ENCODE peak calls at places on chromosomes 2 and 18, in four cellular contexts. R is NAMALWA; Y is AG10803; O is stimulated activated CD4-positive, alpha-beta T cell treated with anti-CD3 and anti-CD28 coated beads, TNF-alpha, amount 100 ng/mL, for 48 hours. W is an unnamed sample.

GRCh38 chr2:127506502-127506901 is 19.8 kb downstream of the IWS1 start:
- DNase-seq in Y (no peak), O (no peak), R (no peak), W (no peak)

GRCh38 chr18:48928787-48929186 is 22.0 kb downstream of the SMAD7 start:
- DNase-seq in Y (peak), O (peak), R (peak), W (peak)

GRCh38 chr2:241052677-241053360 is 49.3 kb downstream of the MTERF4 start:
- DNase-seq in Y (no peak), R (no peak), O (no peak), W (no peak)

GRCh38 chr2:239294571-239295054 is 106.2 kb downstream of the HDAC4 start:
- DNase-seq in Y (no peak), R (no peak), O (no peak), W (no peak)

GRCh38 chr2:202945-203344 is 60.9 kb downstream of the SH3YL1 start:
- DNase-seq in R (no peak), O (no peak), Y (no peak), W (no peak)

GRCh38 chr2:26139269-26140183 is 33.4 kb upstream of the GAREM2 start:
- DNase-seq in R (peak), O (no peak), Y (no peak), W (no peak)

GRCh38 chr2:96305091-96305978 is at the start of gene SNRNP200:
- DNase-seq in Y (peak), R (peak), O (peak), W (peak)

GRCh38 chr2:133458280-133458679 is 110.0 kb downstream of the NCKAP5 start:
- DNase-seq in Y (no peak), R (no peak), O (no peak), W (no peak)

GRCh38 chr2:240986787-240987411 is 11.5 kb upstream of the SNED1 start:
- DNase-seq in O (no peak), R (no peak), Y (peak), W (no peak)

GRCh38 chr2:226720948-226721347 is 78.7 kb downstream of the IRS1 start:
- DNase-seq in Y (no peak), R (no peak), O (no peak), W (no peak)

GRCh38 chr18:13280066-13280795 is 61.7 kb downstream of the LDLRAD4 start:
- DNase-seq in Y (no peak), R (no peak), O (no peak), W (no peak)

GRCh38 chr2:75612862-75613243 is 33.7 kb upstream of the MRPL19 start:
- DNase-seq in O (no peak), R (no peak), Y (no peak), W (no peak)

GRCh38 chr2:38889045-38889444 is 630 bp upstream of the ARHGEF33 start:
- DNase-seq in O (no peak), Y (no peak), R (no peak), W (no peak)

GRCh38 chr18:20971886-20972267 is 139.7 kb downstream of the ROCK1 start:
- DNase-seq in O (no peak), R (peak), Y (peak), W (no peak)

GRCh38 chr2:47437287-47437686 is 34.3 kb downstream of the MSH2 start:
- DNase-seq in Y (peak), O (no peak), R (peak), W (no peak)

GRCh38 chr2:119707117-119708087 is 28.4 kb downstream of the TMEM177 start:
- DNase-seq in Y (no peak), R (no peak), O (no peak), W (no peak)

GRCh38 chr2:182915369-182916326 is 49.2 kb upstream of the FRZB start:
- DNase-seq in O (no peak), Y (peak), R (no peak), W (no peak)

GRCh38 chr2:231228223-231228622 is 29.8 kb downstream of the ARMC9 start:
- DNase-seq in R (peak), Y (no peak), O (no peak), W (no peak)

GRCh38 chr2:84643991-84644390 is 127.7 kb downstream of the DNAH6 start:
- DNase-seq in Y (no peak), O (no peak), R (no peak), W (no peak)

GRCh38 chr2:127612111-127612822 is 33.7 kb upstream of the GPR17 start:
- DNase-seq in R (no peak), O (no peak), Y (no peak), W (no peak)

GRCh38 chr2:191848771-191849726 is 2.2 kb upstream of the CAVIN2 start:
- DNase-seq in O (no peak), Y (no peak), R (no peak), W (no peak)

GRCh38 chr2:17515652-17516051 is 2.6 kb downstream of the RAD51AP2 start:
- DNase-seq in Y (no peak), R (peak), O (no peak), W (no peak)

GRCh38 chr2:210224660-210225460 is at the start of gene ACADL:
- DNase-seq in O (no peak), R (no peak), Y (peak), W (no peak)

GRCh38 chr2:240685771-240686371 is 3.2 kb upstream of the AQP12B start:
- DNase-seq in R (peak), O (no peak), Y (no peak), W (no peak)

GRCh38 chr18:68072744-68073143 is 556.2 kb upstream of the DSEL start:
- DNase-seq in R (no peak), Y (no peak), O (no peak), W (no peak)

GRCh38 chr2:43269706-43270105 is 43.3 kb upstream of the ZFP36L2 start:
- DNase-seq in Y (peak), O (no peak), R (no peak), W (no peak)

GRCh38 chr2:186751078-186751477 is 57.2 kb downstream of the FAM171B start:
- DNase-seq in R (no peak), O (no peak), Y (no peak), W (no peak)

W was measured in CMK.